ENCODE peak calls at places on chromosome 13, in five cellular contexts. U is RWPE1, K is breast epithelium, G is GM03348, N is dorsolateral prefrontal cortex. Q is an unnamed sample.

GRCh38 chr13:49669735-49670309 is 21.5 kb downstream of the EBPL start:
- DNase-seq in N (peak), U (peak), G (peak), K (peak), Q (peak)

GRCh38 chr13:109631069-109631468 is 155.3 kb downstream of the IRS2 start:
- DNase-seq in G (no peak), K (no peak), N (no peak), U (no peak), Q (no peak)

GRCh38 chr13:97539651-97540230 is 105.8 kb downstream of the RAP2A start:
- DNase-seq in U (peak), N (no peak), K (no peak), G (no peak), Q (no peak)

GRCh38 chr13:21344662-21345176 is 114.4 kb downstream of the ZDHHC20 start:
- DNase-seq in U (no peak), K (no peak), N (no peak), G (no peak), Q (no peak)

GRCh38 chr13:98507060-98507797 is 69.7 kb downstream of the STK24 start:
- DNase-seq in U (no peak), G (peak), K (peak), N (no peak), Q (peak)

GRCh38 chr13:113800576-113800926 is 41.5 kb downstream of the TMEM255B start:
- DNase-seq in K (no peak), U (no peak), N (peak), G (no peak), Q (no peak)

GRCh38 chr13:93552596-93552995 is 326.0 kb downstream of the GPC6 start:
- DNase-seq in U (no peak), K (no peak), G (no peak), N (no peak), Q (no peak)

GRCh38 chr13:51924756-51925544 is 63.2 kb downstream of the CCDC70 start:
- DNase-seq in N (no peak), G (no peak), K (no peak), U (no peak), Q (no peak)

GRCh38 chr13:43085545-43085944 is 62.2 kb downstream of the DNAJC15 start:
- DNase-seq in K (no peak), N (no peak), U (peak), G (peak), Q (peak)

GRCh38 chr13:30806784-30807183 is 71.4 kb downstream of the ALOX5AP start:
- DNase-seq in U (peak), N (no peak), K (no peak), G (peak), Q (peak)

GRCh38 chr13:24035411-24035810 is 125.1 kb upstream of the SPATA13 start:
- DNase-seq in N (no peak), G (no peak), K (no peak), U (no peak), Q (no peak)

GRCh38 chr13:48506092-48506701 is 26.7 kb downstream of the RCBTB2 start:
- DNase-seq in N (no peak), U (no peak), K (no peak), G (no peak), Q (no peak)

GRCh38 chr13:106998664-106999063 is 430.7 kb upstream of the ARGLU1 start:
- DNase-seq in N (no peak), K (no peak), U (no peak), G (no peak), Q (no peak)

GRCh38 chr13:20390526-20391175 is 135.0 kb downstream of the CRYL1 start:
- DNase-seq in U (no peak), G (no peak), K (no peak), N (no peak), Q (no peak)

GRCh38 chr13:51243227-51243626 is 21.0 kb downstream of the FAM124A start:
- DNase-seq in K (no peak), U (no peak), N (no peak), G (no peak), Q (no peak)

GRCh38 chr13:81686877-81687276 is 1346.0 kb upstream of the SPRY2 start:
- DNase-seq in G (no peak), U (no peak), K (no peak), N (no peak), Q (peak)

GRCh38 chr13:41286370-41286769 is 23.0 kb upstream of the MTRF1 start:
- DNase-seq in G (no peak), K (no peak), N (no peak), U (no peak), Q (no peak)

GRCh38 chr13:44397766-44398223 is 24.2 kb downstream of the SERP2 start:
- DNase-seq in K (no peak), G (no peak), U (no peak), N (no peak), Q (no peak)

Q was measured in adipocyte.